ENCODE peak calls at places on chromosomes 16 and 17, in nine cellular contexts. D is PC-3; Y is stomach; I is heart left ventricle; W is CD8-positive, alpha-beta T cell; B is mucosa of descending colon; S is progenitor cell of endocrine pancreas; P is neural crest cell; U is choroid plexus epithelial cell. H is an unnamed sample.

GRCh38 chr16:1098266-1098991 is 2.4 kb upstream of the C1QTNF8 start:
- DNase-seq in B (no peak), W (no peak), Y (no peak), D (no peak), P (no peak), S (no peak), U (no peak), I (no peak), H (no peak)

GRCh38 chr16:56281256-56281805 is 90.0 kb downstream of the GNAO1 start:
- DNase-seq in U (peak), B (no peak), S (no peak), Y (no peak), W (no peak), P (peak), D (peak), I (no peak), H (no peak)

GRCh38 chr17:8696951-8697745 is 47.5 kb downstream of the CCDC42 start:
- DNase-seq in Y (no peak), S (peak), B (no peak), W (no peak), I (no peak), D (no peak), U (peak), P (no peak), H (no peak)

GRCh38 chr17:60149691-60150582 is at the start of gene CA4:
- DNase-seq in S (no peak), I (peak), P (no peak), B (no peak), D (no peak), W (no peak), U (no peak), Y (no peak), H (no peak)

GRCh38 chr17:65627892-65628622 is 66.6 kb upstream of the AXIN2 start:
- DNase-seq in S (no peak), Y (peak), D (peak), U (peak), B (peak), W (no peak), P (no peak), I (no peak), H (no peak)

GRCh38 chr17:69672924-69673323 is 258.4 kb downstream of the MAP2K6 start:
- DNase-seq in Y (no peak), I (no peak), B (no peak), D (peak), U (peak), S (no peak), P (no peak), W (no peak), H (no peak)

GRCh38 chr16:20385844-20386832 is 18.4 kb downstream of the PDILT start:
- DNase-seq in D (peak), B (peak), P (peak), Y (peak), W (peak), I (peak), S (peak), U (peak), H (peak)

GRCh38 chr16:75648265-75649076 is 898 bp downstream of the TERF2IP start:
- DNase-seq in W (peak), B (peak), I (peak), U (peak), D (peak), Y (peak), P (peak), S (peak), H (peak)

GRCh38 chr16:30434852-30435251 is 5.0 kb upstream of the DCTPP1 start:
- DNase-seq in W (no peak), S (no peak), D (no peak), P (no peak), B (no peak), U (no peak), I (no peak), Y (no peak), H (no peak)

GRCh38 chr16:89599451-89599858 is 14.0 kb upstream of the DPEP1 start:
- DNase-seq in U (no peak), Y (no peak), I (no peak), D (peak), P (no peak), W (peak), S (no peak), B (peak), H (peak)

GRCh38 chr17:7217113-7217987 is 2.3 kb downstream of the DLG4 start:
- DNase-seq in S (no peak), B (no peak), P (peak), W (no peak), Y (peak), I (peak), U (peak), D (peak), H (no peak)

GRCh38 chr17:82830249-82830661 is 9.6 kb downstream of the ZNF750 start:
- DNase-seq in D (no peak), U (no peak), I (peak), B (no peak), S (no peak), P (no peak), W (no peak), Y (no peak), H (no peak)

GRCh38 chr16:87060026-87060986 is 256.9 kb downstream of the C16orf95 start:
- DNase-seq in B (no peak), Y (no peak), I (no peak), P (no peak), D (no peak), U (peak), S (no peak), W (no peak), H (peak)

GRCh38 chr17:73335591-73336503 is 24.0 kb upstream of the CDC42EP4 start:
- DNase-seq in S (no peak), B (peak), W (no peak), I (no peak), U (no peak), D (peak), Y (peak), P (no peak), H (no peak)

GRCh38 chr17:65588194-65588808 is 26.9 kb upstream of the AXIN2 start:
- DNase-seq in B (peak), P (no peak), I (no peak), S (no peak), U (no peak), D (peak), W (no peak), Y (peak), H (no peak)

GRCh38 chr16:77191259-77191969 is 424 bp downstream of the MON1B start:
- DNase-seq in S (no peak), P (no peak), B (peak), I (no peak), W (peak), D (no peak), U (peak), Y (no peak), H (peak)

GRCh38 chr16:50697881-50698767 is 4.7 kb downstream of the NOD2 start:
- DNase-seq in U (peak), I (no peak), B (peak), D (no peak), S (no peak), Y (peak), W (peak), P (no peak), H (peak)

GRCh38 chr17:42894283-42895184 is 6.1 kb upstream of the G6PC1 start:
- DNase-seq in B (peak), Y (peak), U (no peak), W (no peak), D (no peak), P (no peak), I (no peak), S (peak), H (no peak)

GRCh38 chr17:28267720-28268609 is 51.0 kb upstream of the TMEM97 start:
- DNase-seq in U (no peak), W (no peak), Y (peak), I (no peak), B (no peak), P (no peak), D (no peak), S (no peak), H (no peak)

GRCh38 chr16:4700997-4701743 is 7.8 kb downstream of the NUDT16L1 start:
- DNase-seq in P (no peak), U (no peak), B (peak), I (no peak), S (no peak), Y (peak), W (no peak), D (no peak), H (no peak)

GRCh38 chr17:61279476-61280145 is 120.0 kb upstream of the TBX2 start:
- DNase-seq in U (peak), W (no peak), B (no peak), I (no peak), Y (no peak), D (no peak), S (no peak), P (no peak), H (peak)

GRCh38 chr17:73228748-73229236 is 32.9 kb downstream of the CPSF4L start:
- DNase-seq in D (peak), Y (peak), S (no peak), I (no peak), W (peak), P (no peak), B (peak), U (peak), H (peak)

GRCh38 chr16:80993293-80993691 is 13.4 kb downstream of the CMC2 start:
- DNase-seq in P (no peak), B (no peak), S (no peak), D (no peak), U (peak), W (no peak), Y (peak), I (no peak), H (no peak)

GRCh38 chr17:40373999-40374398 is 9.5 kb upstream of the GJD3 start:
- DNase-seq in Y (no peak), S (no peak), D (no peak), I (no peak), P (no peak), B (peak), U (no peak), W (no peak), H (no peak)

GRCh38 chr17:45293413-45294211 is 23.2 kb downstream of the MAP3K14 start:
- DNase-seq in B (peak), S (no peak), U (peak), P (no peak), W (no peak), D (peak), Y (peak), I (peak), H (peak)

GRCh38 chr16:27383511-27384243 is 18.3 kb upstream of the IL21R start:
- DNase-seq in S (no peak), P (no peak), W (no peak), I (peak), B (no peak), D (no peak), Y (no peak), U (no peak), H (no peak)

GRCh38 chr17:69434164-69434579 is 19.7 kb downstream of the MAP2K6 start:
- DNase-seq in S (no peak), W (no peak), P (no peak), Y (no peak), D (peak), B (no peak), U (peak), I (no peak), H (no peak)

GRCh38 chr17:79042421-79043190 is 18.6 kb downstream of the C1QTNF1 start:
- DNase-seq in U (peak), Y (peak), S (no peak), W (peak), B (peak), P (no peak), I (peak), D (peak), H (peak)

GRCh38 chr16:88868974-88869672 is 2.7 kb upstream of the PABPN1L start:
- DNase-seq in Y (no peak), U (no peak), W (no peak), P (no peak), S (no peak), D (no peak), B (no peak), I (no peak), H (no peak)

GRCh38 chr16:27838536-27839175 is 224.9 kb downstream of the GSG1L start:
- DNase-seq in P (no peak), Y (no peak), W (no peak), D (no peak), B (no peak), I (no peak), U (no peak), S (no peak), H (no peak)

GRCh38 chr16:72856797-72857196 is 191.1 kb downstream of the ZFHX3 start:
- DNase-seq in B (peak), I (no peak), W (no peak), S (no peak), D (peak), U (peak), P (no peak), Y (no peak), H (peak)

GRCh38 chr17:17071531-17072360 is 29.5 kb downstream of the MPRIP start:
- DNase-seq in P (no peak), U (no peak), Y (no peak), W (no peak), I (peak), S (no peak), B (no peak), D (no peak), H (no peak)

GRCh38 chr17:2412561-2413021 is 11.7 kb upstream of the MNT start:
- DNase-seq in Y (no peak), I (no peak), S (no peak), W (no peak), D (no peak), B (no peak), P (no peak), U (peak), H (no peak)

GRCh38 chr17:53058031-53058430 is 764.7 kb upstream of the KIF2B start:
- DNase-seq in U (peak), P (no peak), I (no peak), S (no peak), Y (no peak), W (no peak), B (no peak), D (no peak), H (no peak)

GRCh38 chr17:51035436-51035835 is 85.2 kb downstream of the SPAG9 start:
- DNase-seq in D (no peak), I (no peak), P (no peak), S (no peak), B (no peak), W (no peak), U (peak), Y (no peak), H (peak)

GRCh38 chr17:56652608-56653007 is 59.1 kb downstream of the NOG start:
- DNase-seq in U (no peak), S (no peak), B (no peak), P (no peak), W (no peak), Y (no peak), I (no peak), D (peak), H (no peak)
- TF ChIP-seq CTCF in U (no peak), S (no peak), B (no peak), P (no peak), W (no peak), Y (no peak), I (no peak), D (no peak), H (no peak)

GRCh38 chr17:67628580-67629013 is 89.1 kb upstream of the NOL11 start:
- DNase-seq in D (no peak), W (no peak), Y (peak), B (no peak), S (no peak), I (peak), U (peak), P (no peak), H (peak)

GRCh38 chr17:67625971-67626370 is 91.8 kb upstream of the NOL11 start:
- DNase-seq in S (no peak), U (no peak), W (no peak), B (no peak), Y (no peak), D (no peak), P (no peak), I (no peak), H (no peak)

GRCh38 chr17:67624886-67625656 is 92.7 kb upstream of the NOL11 start:
- DNase-seq in W (no peak), S (no peak), U (no peak), D (no peak), B (no peak), P (no peak), I (no peak), Y (no peak), H (no peak)

GRCh38 chr17:67633751-67634191 is 84.0 kb upstream of the NOL11 start:
- DNase-seq in U (no peak), P (no peak), B (no peak), D (no peak), I (no peak), Y (no peak), S (no peak), W (no peak), H (no peak)

GRCh38 chr17:67629963-67630320 is 87.8 kb upstream of the NOL11 start:
- DNase-seq in D (peak), U (peak), B (peak), Y (no peak), I (no peak), S (no peak), P (no peak), W (no peak), H (peak)
- TF ChIP-seq CTCF in D (peak), U (peak), B (no peak), Y (no peak), I (peak), S (no peak), P (peak), W (no peak), H (peak)

DNA sequence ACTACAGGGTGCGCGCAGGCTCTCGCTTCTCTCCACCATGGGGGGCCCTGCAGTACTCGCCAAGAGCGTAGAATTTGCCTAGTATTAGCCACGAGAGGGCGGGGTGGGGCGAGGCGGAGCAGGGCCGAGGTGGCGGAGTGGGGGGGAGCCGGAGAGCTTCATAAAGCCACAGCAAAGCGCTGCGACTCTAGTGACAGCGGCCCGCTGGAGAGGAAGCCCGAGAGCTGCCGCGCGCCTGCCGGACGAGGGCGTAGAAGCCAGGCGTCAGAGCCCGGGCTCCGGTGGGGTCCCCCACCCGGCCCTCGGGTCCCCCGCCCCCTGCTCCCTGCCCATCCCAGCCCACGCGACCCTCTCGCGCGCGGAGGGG is at the start of gene TBX21:
- DNase-seq in D (no peak), P (peak), I (peak), U (peak), W (peak), S (peak), B (peak), Y (peak), H (peak)
- TF ChIP-seq CTCF in D (no peak), P (peak), I (peak), U (peak), W (peak), S (peak), B (no peak), Y (no peak), H (peak)

GRCh38 chr17:49859991-49860953 is 12.4 kb upstream of the TAC4 start:
- DNase-seq in D (peak), B (peak), Y (peak), S (no peak), P (no peak), U (no peak), W (no peak), I (no peak), H (no peak)
- TF ChIP-seq CTCF in D (peak), B (no peak), Y (no peak), S (peak), P (no peak), U (peak), W (no peak), I (no peak), H (no peak)

GRCh38 chr16:57301126-57301817 is 16.8 kb upstream of the PLLP start:
- DNase-seq in S (no peak), Y (no peak), U (no peak), P (no peak), W (no peak), D (no peak), I (no peak), B (peak), H (no peak)

GRCh38 chr16:57300387-57301125 is 16.1 kb upstream of the PLLP start:
- DNase-seq in D (peak), I (peak), B (peak), U (peak), W (peak), Y (peak), S (peak), P (peak), H (peak)

GRCh38 chr16:57297856-57298255 is 13.4 kb upstream of the PLLP start:
- DNase-seq in U (no peak), S (no peak), I (peak), W (peak), P (no peak), B (no peak), D (no peak), Y (no peak), H (peak)

GRCh38 chr16:57299009-57299718 is 14.7 kb upstream of the PLLP start:
- DNase-seq in B (peak), U (no peak), P (peak), S (no peak), Y (peak), W (no peak), D (peak), I (peak), H (no peak)

GRCh38 chr16:57299719-57300386 is 15.4 kb upstream of the PLLP start:
- DNase-seq in P (peak), B (peak), D (peak), S (peak), W (peak), Y (peak), I (peak), U (peak), H (peak)
- TF ChIP-seq CTCF in P (peak), B (no peak), D (peak), S (peak), W (no peak), Y (no peak), I (no peak), U (peak), H (no peak)

DNA sequence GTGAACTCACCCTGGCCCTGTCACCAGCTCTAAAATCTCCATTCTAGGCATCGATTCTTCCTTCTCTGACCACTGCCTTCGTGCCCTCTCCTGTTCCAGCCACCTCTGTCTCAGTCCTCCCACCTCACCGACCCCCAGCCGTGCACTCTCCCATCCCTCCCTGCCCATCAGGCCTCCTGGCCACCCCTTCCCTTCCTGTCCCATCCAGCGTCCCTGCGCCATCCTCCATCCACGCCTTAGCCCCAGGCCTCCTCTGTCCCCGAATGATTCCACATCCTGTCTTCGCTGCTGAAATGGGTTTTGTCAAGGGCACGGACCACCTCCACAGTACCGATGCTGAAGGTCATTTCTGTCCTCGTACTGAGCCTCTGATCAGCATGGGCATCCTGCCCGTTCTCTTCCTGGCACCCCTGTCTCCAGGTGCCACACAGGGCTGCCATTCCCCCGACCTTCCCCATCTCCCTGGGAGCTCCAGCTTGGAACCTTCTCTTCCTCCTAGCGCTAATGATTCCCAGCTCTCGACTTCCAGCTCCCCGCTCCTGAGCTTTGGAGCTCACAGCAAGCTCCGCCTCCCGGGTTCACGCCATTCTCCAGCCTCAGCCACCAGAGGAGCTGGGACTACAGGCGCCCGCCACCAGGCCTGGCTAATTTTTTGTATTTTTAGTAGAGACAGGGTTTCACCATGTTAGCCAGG is 2.6 kb downstream of the TRIM65 start:
- DNase-seq in S (no peak), U (no peak), P (no peak), B (no peak), D (no peak), Y (no peak), I (no peak), W (no peak), H (no peak)
- TF ChIP-seq CTCF in S (no peak), U (no peak), P (no peak), B (no peak), D (no peak), Y (no peak), I (no peak), W (no peak), H (no peak)

DNA sequence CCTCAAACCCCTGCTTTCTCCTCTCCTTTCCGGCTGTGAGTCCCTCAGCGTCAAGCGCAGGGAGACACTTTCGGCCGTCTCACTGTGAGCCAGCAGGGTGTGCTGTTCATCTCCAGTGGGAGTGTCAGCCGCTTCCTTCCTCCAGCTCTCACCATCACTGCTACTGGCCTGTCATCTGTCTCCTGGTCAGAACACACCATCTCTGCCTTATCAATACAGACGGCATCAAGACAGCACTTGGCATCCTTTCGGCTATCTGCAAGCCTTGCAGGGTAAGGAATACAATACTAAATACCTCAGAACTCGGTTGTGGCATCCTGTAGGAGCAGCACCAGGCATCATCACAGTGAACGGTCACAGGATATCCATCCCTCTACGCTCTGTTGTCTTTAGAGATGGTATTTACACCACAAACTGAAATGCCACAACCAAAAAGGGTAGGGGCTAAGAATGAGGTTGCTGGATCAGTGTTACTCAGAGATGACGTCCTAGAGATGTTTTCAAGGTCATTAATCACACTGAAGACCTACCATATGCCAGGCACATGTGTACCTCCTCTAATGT is 20.7 kb upstream of the CMTM4 start:
- DNase-seq in S (no peak), Y (no peak), U (peak), P (peak), D (peak), B (peak), W (no peak), I (no peak), H (peak)
- TF ChIP-seq CTCF in S (peak), Y (no peak), U (peak), P (peak), D (peak), B (no peak), W (no peak), I (peak), H (no peak)

GRCh38 chr17:32341141-32341856 is 674 bp downstream of the C17orf75 start:
- DNase-seq in P (no peak), W (peak), S (no peak), D (peak), Y (no peak), U (peak), B (peak), I (no peak), H (peak)
- TF ChIP-seq CTCF in P (no peak), W (peak), S (peak), D (peak), Y (no peak), U (peak), B (no peak), I (no peak), H (peak)

H was measured in GM12865.